ENCODE peak calls at places on chromosomes 11 and 22, in four cellular contexts. G is K562, Z is HepG2, J is GM12878. T is an unnamed sample.
A peak's percentile ranks its signal among the peaks of the same experiment; 100 is the strongest.

GRCh38 chr11:126431401-126432064 is 76.0 kb downstream of the ST3GAL4 start:
- DNase-seq in G (no peak), Z (peak; percentile 27), J (no peak), T (no peak)

GRCh38 chr11:108802492-108802891 is 137.6 kb downstream of the DDX10 start:
- DNase-seq in G (no peak), Z (no peak), J (no peak), T (no peak)

GRCh38 chr11:69825037-69825834 is 6.0 kb upstream of the FGF3 start:
- DNase-seq in G (no peak), Z (no peak), J (no peak), T (no peak)

GRCh38 chr11:32374261-32374711 is 61.1 kb downstream of the WT1 start:
- DNase-seq in G (peak; percentile 76), Z (peak; percentile 62), J (peak; percentile 25), T (peak; percentile 86)

GRCh38 chr11:128380280-128380604 is 207.1 kb downstream of the ETS1 start:
- DNase-seq in G (no peak), Z (no peak), J (no peak), T (no peak)

GRCh38 chr22:24099661-24100060 is 81.6 kb upstream of the SUSD2 start:
- DNase-seq in G (no peak), Z (no peak), J (no peak), T (no peak)

GRCh38 chr11:119460582-119460981 is 37.6 kb upstream of the THY1 start:
- DNase-seq in G (no peak), Z (no peak), J (no peak), T (no peak)

GRCh38 chr22:44393066-44393465 is 80.3 kb upstream of the SHISAL1 start:
- DNase-seq in G (no peak), Z (no peak), J (no peak), T (peak; percentile 4)

GRCh38 chr11:4522339-4522738 is 22.7 kb upstream of the OR52M1 start:
- DNase-seq in G (no peak), Z (no peak), J (no peak), T (no peak)

GRCh38 chr11:77003954-77004353 is 30.2 kb upstream of the B3GNT6 start:
- DNase-seq in G (no peak), Z (no peak), J (no peak), T (no peak)

GRCh38 chr11:8809605-8810272 is 101.2 kb upstream of the AKIP1 start:
- DNase-seq in G (no peak), Z (peak; percentile 24), J (no peak), T (no peak)

GRCh38 chr22:50340157-50340879 is 2.8 kb upstream of the PPP6R2 start:
- DNase-seq in G (peak; percentile 7), Z (peak; percentile 70), J (no peak), T (no peak)

GRCh38 chr11:57303990-57304579 is 20.7 kb downstream of the TNKS1BP1 start:
- DNase-seq in G (no peak), Z (no peak), J (no peak), T (no peak)

GRCh38 chr11:66856496-66857233 is at the start of gene LRFN4:
- DNase-seq in G (peak; percentile 71), Z (no peak), J (no peak), T (peak; percentile 61)

GRCh38 chr22:49544286-49544685 is 283.4 kb downstream of the BRD1 start:
- DNase-seq in G (no peak), Z (no peak), J (no peak), T (no peak)

GRCh38 chr11:75851203-75851602 is 36.2 kb downstream of the UVRAG start:
- DNase-seq in G (no peak), Z (no peak), J (no peak), T (no peak)

GRCh38 chr11:77191429-77191822 is 63.4 kb downstream of the MYO7A start:
- DNase-seq in G (peak; percentile 74), Z (no peak), J (no peak), T (no peak)

GRCh38 chr11:103222801-103223200 is 113.6 kb downstream of the DYNC2H1 start:
- DNase-seq in G (no peak), Z (no peak), J (no peak), T (no peak)

GRCh38 chr22:50274311-50274710 is 4.1 kb upstream of the MAPK11 start:
- DNase-seq in G (peak; percentile 29), Z (peak; percentile 44), J (no peak), T (no peak)

GRCh38 chr11:78060533-78060932 is 3.1 kb upstream of the THRSP start:
- DNase-seq in G (peak; percentile 2), Z (no peak), J (no peak), T (no peak)

GRCh38 chr11:46286789-46287188 is 9.3 kb downstream of the CREB3L1 start:
- DNase-seq in G (no peak), Z (no peak), J (no peak), T (no peak)

GRCh38 chr11:124467376-124468061 is 22.0 kb upstream of the OR8B8 start:
- DNase-seq in G (no peak), Z (no peak), J (no peak), T (no peak)

GRCh38 chr11:111456859-111457730 is 55.1 kb downstream of the BTG4 start:
- DNase-seq in G (no peak), Z (no peak), J (no peak), T (no peak)

GRCh38 chr11:121576531-121576930 is 123.8 kb upstream of the SORL1-AS1 start:
- DNase-seq in G (no peak), Z (no peak), J (peak; percentile 81), T (no peak)

GRCh38 chr11:44915621-44916020 is 35.1 kb downstream of the TP53I11 start:
- DNase-seq in G (no peak), Z (no peak), J (no peak), T (no peak)

GRCh38 chr11:11163669-11164377 is 189.2 kb downstream of the CSNK2A3 start:
- DNase-seq in G (no peak), Z (no peak), J (no peak), T (no peak)

GRCh38 chr11:72548481-72548880 is 114.2 kb upstream of the CLPB start:
- DNase-seq in G (no peak), Z (no peak), J (no peak), T (no peak)

GRCh38 chr11:112364962-112365481 is 104.4 kb upstream of the PLET1 start:
- DNase-seq in G (no peak), Z (peak; percentile 46), J (no peak), T (no peak)

GRCh38 chr11:70440206-70440605 is 41.9 kb downstream of the CTTN start:
- DNase-seq in G (no peak), Z (no peak), J (no peak), T (no peak)

GRCh38 chr22:37420656-37421467 is 6.4 kb downstream of the ELFN2 start:
- DNase-seq in G (no peak), Z (no peak), J (no peak), T (no peak)

GRCh38 chr11:117438371-117439000 is 110.8 kb downstream of the CEP164 start:
- DNase-seq in G (no peak), Z (no peak), J (no peak), T (no peak)

GRCh38 chr11:34644669-34645406 is 23.9 kb downstream of the EHF start:
- DNase-seq in G (no peak), Z (no peak), J (no peak), T (no peak)

GRCh38 chr22:30635273-30636225 is at the start of gene SLC35E4:
- DNase-seq in G (peak; percentile 94), Z (peak; percentile 13), J (peak; percentile 47), T (peak; percentile 94)

GRCh38 chr22:30640361-30640760 is 4.8 kb downstream of the SLC35E4 start:
- DNase-seq in G (no peak), Z (no peak), J (no peak), T (no peak)

GRCh38 chr22:30634477-30635233 is 926 bp upstream of the SLC35E4 start:
- DNase-seq in G (peak; percentile 68), Z (peak; percentile 31), J (peak; percentile 47), T (peak; percentile 92)

GRCh38 chr22:30637701-30638114 is 2.1 kb downstream of the SLC35E4 start:
- DNase-seq in G (no peak), Z (no peak), J (no peak), T (no peak)

GRCh38 chr22:30636226-30637077 is 871 bp downstream of the SLC35E4 start:
- DNase-seq in G (no peak), Z (no peak), J (no peak), T (peak; percentile 25)
- TF ChIP-seq CBFB in G (no peak), Z (no peak), J (no peak), T (no peak)

DNA sequence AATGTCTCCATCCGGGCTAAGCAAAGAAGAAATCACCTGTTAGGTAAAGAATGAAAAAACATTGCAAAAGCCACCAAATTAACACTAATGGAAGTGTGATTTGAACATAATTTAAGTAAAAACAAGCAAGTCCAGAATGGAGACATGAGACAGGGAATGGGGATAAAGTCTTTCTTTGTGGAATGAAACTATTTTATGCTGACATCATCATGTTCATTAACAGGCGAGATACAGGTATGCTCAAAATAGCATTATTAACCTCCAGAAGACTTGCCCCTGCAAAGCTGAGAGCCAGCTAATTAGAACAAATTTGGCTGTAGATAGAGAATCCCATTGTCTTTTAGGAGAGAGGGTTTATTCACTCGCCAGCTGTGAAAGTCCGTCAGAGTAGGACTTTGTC is 4.9 kb upstream of the LARGE1 start:
- DNase-seq in G (no peak), Z (no peak), J (no peak), T (no peak)
- TF ChIP-seq CBFB in G (no peak), Z (no peak), J (no peak), T (no peak)

GRCh38 chr11:589798-590197 is 13.5 kb downstream of the PHRF1 start:
- DNase-seq in G (no peak), Z (no peak), J (no peak), T (no peak)

GRCh38 chr11:590997-591396 is 14.7 kb downstream of the PHRF1 start:
- DNase-seq in G (no peak), Z (no peak), J (no peak), T (no peak)

GRCh38 chr11:587546-587945 is 11.3 kb downstream of the PHRF1 start:
- DNase-seq in G (no peak), Z (no peak), J (no peak), T (no peak)

GRCh38 chr11:586376-587316 is 10.4 kb downstream of the PHRF1 start:
- DNase-seq in G (no peak), Z (no peak), J (no peak), T (no peak)

GRCh38 chr11:587978-588380 is 11.7 kb downstream of the PHRF1 start:
- DNase-seq in G (peak; percentile 70), Z (peak; percentile 96), J (no peak), T (no peak)
- TF ChIP-seq CBFB in G (no peak), Z (peak; percentile 38), J (no peak), T (no peak)

DNA sequence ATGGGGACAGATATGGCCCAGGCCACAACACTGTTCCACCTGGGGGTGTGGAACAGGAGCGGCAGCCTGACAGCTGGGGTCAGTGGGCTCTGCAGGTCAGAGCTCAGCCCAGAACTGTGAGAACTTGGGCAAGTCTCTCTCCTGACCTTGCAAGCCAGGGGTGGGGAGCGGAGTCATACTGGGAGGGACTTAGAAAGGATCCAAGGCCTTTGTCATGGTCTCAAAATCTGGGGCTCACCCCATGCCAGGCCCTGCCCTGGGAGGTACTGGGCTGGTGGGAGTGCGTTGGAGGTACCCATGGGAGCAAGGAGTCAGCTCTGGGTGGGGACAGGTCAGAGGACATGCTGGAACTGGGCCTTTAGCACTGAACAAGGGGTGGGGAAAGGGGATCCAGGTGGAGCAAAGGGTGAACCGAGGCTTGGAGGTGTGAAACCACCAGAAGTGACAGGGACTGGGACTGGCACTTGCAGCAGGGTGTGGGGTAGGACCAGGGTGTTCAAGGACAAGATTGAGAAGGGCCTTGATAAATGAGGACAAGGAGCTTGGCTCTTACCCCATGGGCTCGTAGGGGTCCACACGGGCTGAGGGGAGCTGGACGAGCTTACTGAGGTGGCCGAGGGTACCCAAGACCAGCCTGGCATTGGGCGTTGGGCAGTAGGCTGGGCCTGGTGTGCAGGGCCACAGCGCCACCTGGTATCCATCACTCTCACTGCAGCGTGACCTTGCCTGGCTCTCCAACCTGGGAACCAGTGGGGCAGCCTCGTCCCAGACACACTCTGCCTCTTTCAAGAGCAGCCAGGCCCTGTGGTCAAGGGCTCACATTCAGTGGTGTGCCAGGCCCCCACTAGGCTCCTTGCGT is 7.4 kb upstream of the PMM1 start:
- DNase-seq in G (peak; percentile 47), Z (peak; percentile 39), J (no peak), T (peak; percentile 79)
- TF ChIP-seq CBFB in G (no peak), Z (no peak), J (no peak), T (no peak)

GRCh38 chr11:132126973-132127900 is 756.8 kb downstream of the NTM start:
- DNase-seq in G (no peak), Z (peak; percentile 3), J (no peak), T (peak; percentile 46)
- TF ChIP-seq CBFB in G (no peak), Z (no peak), J (no peak), T (no peak)

T was measured in WTC11.